ENCODE peak calls at places on chromosome 2, in five cellular contexts. A is SHP77; V is central memory CD4-positive, alpha-beta T cell; E is tibial nerve; Y is transverse colon. M is an unnamed sample.

GRCh38 chr2:6917761-6918421 is 679 bp downstream of the RNF144A start:
- DNase-seq in A (peak), E (no peak), V (no peak), Y (peak), M (no peak)

GRCh38 chr2:226758886-226759660 is 40.5 kb downstream of the IRS1 start:
- DNase-seq in E (no peak), Y (no peak), V (no peak), A (no peak), M (no peak)

GRCh38 chr2:101546376-101547058 is 71.6 kb upstream of the RFX8 start:
- DNase-seq in A (no peak), Y (no peak), E (no peak), V (no peak), M (no peak)

GRCh38 chr2:7685342-7686015 is 768.3 kb downstream of the RNF144A start:
- DNase-seq in A (no peak), V (no peak), Y (no peak), E (no peak), M (no peak)

GRCh38 chr2:73896362-73897239 is 3.8 kb downstream of the ACTG2 start:
- DNase-seq in E (no peak), V (no peak), Y (no peak), A (no peak), M (peak)

GRCh38 chr2:189613077-189613636 is 32.6 kb upstream of the SLC40A1 start:
- DNase-seq in Y (no peak), A (peak), V (no peak), E (no peak), M (peak)

GRCh38 chr2:239866778-239867177 is 158.4 kb downstream of the NDUFA10 start:
- DNase-seq in V (no peak), E (no peak), Y (no peak), A (no peak), M (no peak)

GRCh38 chr2:223941579-223942277 is 3.4 kb downstream of the WDFY1 start:
- DNase-seq in A (no peak), E (no peak), V (peak), Y (peak), M (no peak)

GRCh38 chr2:167939513-167940360 is 307.7 kb downstream of the STK39 start:
- DNase-seq in A (no peak), E (no peak), V (no peak), Y (no peak), M (no peak)